ENCODE peak calls at places on chromosomes 4 and X, in five cellular contexts. One of them, this sample, is unnamed.

GRCh38 chr4:127632420-127633403 is at the start of gene INTU:
- DNase-seq in GM20000: peak
- DNase-seq in natural killer cell: no peak
- DNase-seq in AG10803: peak
- DNase-seq in GM18507: peak
- DNase-seq in this sample: peak

GRCh38 chr4:17310269-17310652 is 201.6 kb downstream of the QDPR start:
- DNase-seq in GM20000: no peak
- DNase-seq in AG10803: peak
- DNase-seq in GM18507: no peak
- DNase-seq in natural killer cell: no peak
- DNase-seq in this sample: no peak

GRCh38 chr4:47686294-47686872 is 151.5 kb downstream of the CORIN start:
- DNase-seq in GM20000: peak
- DNase-seq in natural killer cell: peak
- DNase-seq in AG10803: peak
- DNase-seq in GM18507: no peak
- DNase-seq in this sample: peak

GRCh38 chr4:67746797-67747495 is 7.2 kb downstream of the GNRHR start:
- DNase-seq in GM20000: peak
- DNase-seq in GM18507: no peak
- DNase-seq in AG10803: peak
- DNase-seq in natural killer cell: no peak
- DNase-seq in this sample: peak

GRCh38 chrX:53263597-53264094 is 17.7 kb downstream of the IQSEC2 start:
- DNase-seq in natural killer cell: no peak
- DNase-seq in GM20000: no peak
- DNase-seq in AG10803: peak
- DNase-seq in GM18507: no peak
- DNase-seq in this sample: peak

GRCh38 chrX:2898861-2899512 is 30.2 kb downstream of the ARSD start:
- DNase-seq in GM18507: no peak
- DNase-seq in GM20000: no peak
- DNase-seq in AG10803: no peak
- DNase-seq in natural killer cell: no peak
- DNase-seq in this sample: no peak

GRCh38 chr4:65921180-65921579 is 250.9 kb upstream of the EPHA5 start:
- DNase-seq in natural killer cell: no peak
- DNase-seq in GM20000: no peak
- DNase-seq in AG10803: no peak
- DNase-seq in GM18507: no peak
- DNase-seq in this sample: no peak

GRCh38 chrX:916235-916609 is 285.6 kb downstream of the SHOX start:
- DNase-seq in GM18507: no peak
- DNase-seq in AG10803: peak
- DNase-seq in GM20000: no peak
- DNase-seq in natural killer cell: no peak
- DNase-seq in this sample: no peak

GRCh38 chrX:8783100-8784098 is 17.8 kb downstream of the FAM9A start:
- DNase-seq in AG10803: peak
- DNase-seq in GM20000: peak
- DNase-seq in natural killer cell: no peak
- DNase-seq in GM18507: no peak
- DNase-seq in this sample: no peak

GRCh38 chr4:147924604-147925412 is 192.9 kb downstream of the ARHGAP10 start:
- DNase-seq in AG10803: peak
- DNase-seq in GM18507: no peak
- DNase-seq in GM20000: no peak
- DNase-seq in natural killer cell: no peak
- DNase-seq in this sample: peak

GRCh38 chrX:47846070-47846469 is 9.4 kb downstream of the ZNF81 start:
- DNase-seq in GM18507: no peak
- DNase-seq in AG10803: no peak
- DNase-seq in GM20000: no peak
- DNase-seq in natural killer cell: no peak
- DNase-seq in this sample: no peak

GRCh38 chrX:100447563-100448397 is 37.7 kb upstream of the PCDH19 start:
- DNase-seq in natural killer cell: no peak
- DNase-seq in AG10803: peak
- DNase-seq in GM20000: peak
- DNase-seq in GM18507: no peak
- DNase-seq in this sample: peak

GRCh38 chr4:76966024-76966579 is 16.6 kb downstream of the SEPTIN11 start:
- DNase-seq in natural killer cell: no peak
- DNase-seq in GM18507: no peak
- DNase-seq in GM20000: no peak
- DNase-seq in AG10803: no peak
- DNase-seq in this sample: no peak

GRCh38 chr4:15034071-15034764 is 31.9 kb downstream of the CPEB2 start:
- DNase-seq in GM20000: no peak
- DNase-seq in natural killer cell: no peak
- DNase-seq in GM18507: no peak
- DNase-seq in AG10803: peak
- DNase-seq in this sample: peak

GRCh38 chrX:151973262-151973661 is 1.2 kb downstream of the GABRE start:
- DNase-seq in GM20000: no peak
- DNase-seq in GM18507: no peak
- DNase-seq in natural killer cell: no peak
- DNase-seq in AG10803: peak
- DNase-seq in this sample: no peak

GRCh38 chr4:89298160-89298559 is 9.4 kb downstream of the GPRIN3 start:
- DNase-seq in AG10803: no peak
- DNase-seq in GM18507: no peak
- DNase-seq in natural killer cell: no peak
- DNase-seq in GM20000: no peak
- DNase-seq in this sample: no peak

GRCh38 chrX:147912093-147912801 is 528 bp downstream of the FMR1 start:
- DNase-seq in GM18507: no peak
- DNase-seq in natural killer cell: peak
- DNase-seq in GM20000: peak
- DNase-seq in AG10803: peak
- DNase-seq in this sample: peak

GRCh38 chr4:87423313-87424031 is 1.1 kb downstream of the NUDT9 start:
- DNase-seq in GM20000: no peak
- DNase-seq in GM18507: no peak
- DNase-seq in natural killer cell: no peak
- DNase-seq in AG10803: no peak
- DNase-seq in this sample: no peak